ENCODE peak calls at places on chromosomes 16 and 17, in five cellular contexts. L is NCI-H345, Q is GM23248, A is prostate gland, X is cardiac muscle cell. J is an unnamed sample.

GRCh38 chr17:74045608-74046007 is 157.9 kb upstream of the RPL38 start:
- DNase-seq in X (no peak), Q (no peak), A (no peak), L (peak), J (no peak)

GRCh38 chr17:8470447-8471047 is 34.9 kb downstream of the NDEL1 start:
- DNase-seq in A (peak), Q (peak), L (peak), X (peak), J (no peak)

GRCh38 chr17:79455636-79456035 is 155.2 kb downstream of the RBFOX3 start:
- DNase-seq in A (no peak), Q (no peak), X (no peak), L (no peak), J (no peak)

GRCh38 chr16:10749680-10750035 is 6.0 kb downstream of the NUBP1 start:
- DNase-seq in X (no peak), Q (peak), L (no peak), A (no peak), J (no peak)

GRCh38 chr17:44345497-44346026 is 460 bp downstream of the GRN start:
- DNase-seq in X (peak), A (peak), Q (peak), L (peak), J (peak)

GRCh38 chr17:31564883-31565297 is 173.4 kb downstream of the RAB11FIP4 start:
- DNase-seq in A (no peak), L (no peak), X (peak), Q (peak), J (no peak)

GRCh38 chr17:68777243-68777855 is 176.2 kb upstream of the FAM20A start:
- DNase-seq in Q (peak), A (peak), L (peak), X (peak), J (peak)

GRCh38 chr16:74730049-74730683 is 29.5 kb upstream of the MLKL start:
- DNase-seq in L (no peak), X (no peak), Q (no peak), A (peak), J (no peak)

GRCh38 chr16:84410361-84411138 is 42.2 kb downstream of the ATP2C2 start:
- DNase-seq in Q (no peak), L (no peak), A (peak), X (no peak), J (no peak)

GRCh38 chr16:58465817-58466216 is 34.1 kb upstream of the NDRG4 start:
- DNase-seq in A (no peak), X (no peak), L (no peak), Q (no peak), J (no peak)

GRCh38 chr16:53864819-53865491 is 161.0 kb downstream of the FTO start:
- DNase-seq in A (no peak), L (no peak), Q (peak), X (peak), J (no peak)

GRCh38 chr16:7227193-7227825 is 105.3 kb upstream of the RBFOX1 start:
- DNase-seq in A (no peak), X (no peak), Q (no peak), L (no peak), J (no peak)

GRCh38 chr16:27853101-27853500 is 210.4 kb downstream of the GSG1L start:
- DNase-seq in L (no peak), A (no peak), Q (no peak), X (no peak), J (no peak)

GRCh38 chr16:56841233-56841632 is 23.8 kb upstream of the SLC12A3 start:
- DNase-seq in A (no peak), X (peak), Q (peak), L (no peak), J (no peak)